ENCODE peak calls at places on chromosome 5, in six cellular contexts. U is fibroblast of mammary gland; Y is activated CD4-positive, alpha-beta T cell treated with anti-CD3 and anti-CD28 coated beads for 48 hours; O is left colon; G is choroid plexus epithelial cell; A is AG04450. R is an unnamed sample.

GRCh38 chr5:126920291-126920690 is 110.1 kb downstream of the MARCHF3 start:
- DNase-seq in U (peak; percentile 51), Y (no peak), O (no peak), G (peak; percentile 46), A (no peak), R (no peak)

GRCh38 chr5:6454628-6455053 is 6.0 kb downstream of the UBE2QL1 start:
- DNase-seq in U (no peak), Y (no peak), O (no peak), G (no peak), A (no peak), R (no peak)

GRCh38 chr5:37668524-37669047 is 171.3 kb downstream of the GDNF start:
- DNase-seq in U (peak; percentile 98), Y (no peak), O (peak; percentile 14), G (peak; percentile 99), A (peak; percentile 97), R (peak; percentile 17)

GRCh38 chr5:174501461-174502069 is 222.8 kb upstream of the MSX2 start:
- DNase-seq in U (peak; percentile 45), Y (no peak), O (no peak), G (no peak), A (no peak), R (no peak)

GRCh38 chr5:35436441-35437057 is 181.1 kb upstream of the SPEF2 start:
- DNase-seq in U (peak; percentile 48), Y (peak; percentile 4), O (no peak), G (peak; percentile 54), A (no peak), R (no peak)

GRCh38 chr5:41517909-41518308 is 7.5 kb upstream of the PLCXD3 start:
- DNase-seq in U (peak; percentile 43), Y (no peak), O (no peak), G (peak; percentile 50), A (no peak), R (no peak)

GRCh38 chr5:59592101-59592500 is 301.4 kb downstream of the PDE4D start:
- DNase-seq in U (peak; percentile 51), Y (no peak), O (no peak), G (peak; percentile 95), A (peak; percentile 4), R (no peak)

GRCh38 chr5:454936-455335 is 12.0 kb downstream of the EXOC3 start:
- DNase-seq in U (no peak), Y (no peak), O (no peak), G (no peak), A (no peak), R (no peak)

GRCh38 chr5:171957591-171958251 is 48.7 kb downstream of the FBXW11 start:
- DNase-seq in U (no peak), Y (peak; percentile 83), O (no peak), G (no peak), A (no peak), R (no peak)

GRCh38 chr5:149063017-149063687 is at the start of gene SH3TC2:
- DNase-seq in U (no peak), Y (no peak), O (peak; percentile 40), G (peak; percentile 75), A (no peak), R (no peak)

GRCh38 chr5:77356740-77357139 is 135.4 kb downstream of the WDR41 start:
- DNase-seq in U (peak; percentile 78), Y (peak; percentile 64), O (no peak), G (peak; percentile 51), A (peak; percentile 4), R (no peak)

GRCh38 chr5:147639303-147639702 is 129.4 kb upstream of the DPYSL3 start:
- DNase-seq in U (no peak), Y (no peak), O (no peak), G (no peak), A (no peak), R (peak; percentile 2)

R was measured in NCI-H345.